ENCODE peak calls at places on chromosomes 12 and 14, in four cellular contexts. P is HFF-Myc, F is right atrium auricular region, G is testis. A is an unnamed sample.

GRCh38 chr14:68848253-68848652 is 55.4 kb upstream of the ZFP36L1 start:
- DNase-seq in G (no peak), P (no peak), F (no peak), A (no peak)

GRCh38 chr14:39034481-39035296 is 68.3 kb downstream of the SEC23A start:
- DNase-seq in F (no peak), G (no peak), P (no peak), A (no peak)

GRCh38 chr12:132560831-132561783 is 49.3 kb downstream of the LRCOL1 start:
- DNase-seq in F (no peak), G (peak; percentile 69), P (peak; percentile 32), A (peak; percentile 11)

GRCh38 chr14:103207404-103208072 is 84.3 kb downstream of the TNFAIP2 start:
- DNase-seq in F (no peak), G (peak; percentile 44), P (no peak), A (no peak)

GRCh38 chr12:121637231-121637914 is 11.0 kb downstream of the ORAI1 start:
- DNase-seq in P (no peak), F (no peak), G (no peak), A (no peak)

GRCh38 chr12:116065561-116065960 is 211.9 kb downstream of the MED13L start:
- DNase-seq in F (no peak), P (no peak), G (no peak), A (no peak)

GRCh38 chr12:26251600-26251999 is 56.2 kb downstream of the SSPN start:
- DNase-seq in G (peak; percentile 56), F (peak; percentile 93), P (no peak), A (no peak)

GRCh38 chr14:104897286-104898194 is 27.1 kb upstream of the PLD4 start:
- DNase-seq in F (no peak), G (no peak), P (no peak), A (no peak)

GRCh38 chr14:26255213-26255612 is 342.6 kb downstream of the NOVA1 start:
- DNase-seq in G (no peak), F (no peak), P (no peak), A (no peak)

GRCh38 chr12:10718279-10718821 is 4.8 kb downstream of the YBX3 start:
- DNase-seq in P (peak; percentile 41), G (peak; percentile 16), F (no peak), A (peak; percentile 52)

GRCh38 chr14:91367173-91368171 is 50.1 kb downstream of the CCDC88C start:
- DNase-seq in G (no peak), P (no peak), F (no peak), A (peak; percentile 79)

GRCh38 chr12:79561401-79562132 is 129.2 kb downstream of the PAWR start:
- DNase-seq in G (no peak), F (no peak), P (no peak), A (no peak)

GRCh38 chr12:46480724-46481123 is 108.2 kb upstream of the SLC38A2 start:
- DNase-seq in F (no peak), P (no peak), G (no peak), A (no peak)

GRCh38 chr12:62647586-62647985 is 181.0 kb downstream of the MON2 start:
- DNase-seq in G (no peak), P (no peak), F (no peak), A (no peak)

GRCh38 chr14:94591871-94592270 is 10.6 kb downstream of the SERPINA5 start:
- DNase-seq in G (no peak), P (no peak), F (no peak), A (no peak)

GRCh38 chr12:58774731-58775130 is 145.6 kb downstream of the LRIG3 start:
- DNase-seq in F (no peak), P (no peak), G (no peak), A (no peak)

GRCh38 chr12:52372216-52373154 is 5.2 kb upstream of the KRT85 start:
- DNase-seq in G (peak; percentile 91), F (peak; percentile 88), P (peak; percentile 47), A (peak; percentile 48)

GRCh38 chr12:94795520-94795919 is 145.2 kb upstream of the TMCC3 start:
- DNase-seq in F (no peak), G (no peak), P (peak; percentile 24), A (no peak)

GRCh38 chr12:121334513-121335343 is 17.5 kb downstream of the ANAPC5 start:
- DNase-seq in F (no peak), P (peak; percentile 55), G (peak; percentile 43), A (peak; percentile 29)

GRCh38 chr14:96178674-96179321 is 25.8 kb upstream of the BDKRB2 start:
- DNase-seq in F (no peak), G (no peak), P (no peak), A (no peak)

GRCh38 chr12:32115404-32116104 is 8.9 kb downstream of the BICD1 start:
- DNase-seq in F (peak; percentile 95), G (peak; percentile 57), P (peak; percentile 99), A (peak; percentile 96)

GRCh38 chr12:89213747-89214146 is 138.6 kb downstream of the DUSP6 start:
- DNase-seq in P (no peak), G (no peak), F (no peak), A (no peak)

GRCh38 chr14:45810152-45810872 is 557.3 kb upstream of the MIS18BP1 start:
- DNase-seq in F (no peak), P (no peak), G (no peak), A (no peak)

GRCh38 chr14:66284346-66284745 is 201.8 kb upstream of the CCDC196 start:
- DNase-seq in F (no peak), P (no peak), G (no peak), A (peak; percentile 2)

GRCh38 chr14:74599201-74599809 is 12.7 kb downstream of the LTBP2 start:
- DNase-seq in P (no peak), F (no peak), G (peak; percentile 52), A (no peak)

GRCh38 chr12:76144253-76144564 is 59.7 kb upstream of the NAP1L1 start:
- DNase-seq in G (peak; percentile 28), F (no peak), P (no peak), A (peak; percentile 44)

GRCh38 chr12:120720972-120721801 is 4.4 kb upstream of the ACADS start:
- DNase-seq in P (no peak), F (no peak), G (no peak), A (no peak)

GRCh38 chr12:3728686-3729085 is 24.2 kb downstream of the CRACR2A start:
- DNase-seq in G (no peak), P (no peak), F (no peak), A (no peak)

GRCh38 chr14:50122291-50122690 is 5.9 kb upstream of the VCPKMT start:
- DNase-seq in P (no peak), F (no peak), G (no peak), A (no peak)

GRCh38 chr12:89920866-89921265 is 212.2 kb upstream of the ATP2B1 start:
- DNase-seq in F (no peak), P (no peak), G (peak; percentile 18), A (no peak)

GRCh38 chr14:75418779-75419768 is 8.7 kb upstream of the JDP2 start:
- DNase-seq in P (no peak), F (no peak), G (peak; percentile 51), A (no peak)

GRCh38 chr12:69844836-69845235 is 19.8 kb downstream of the MYRFL start:
- DNase-seq in P (no peak), G (no peak), F (no peak), A (no peak)

GRCh38 chr12:124036117-124037109 is 63.4 kb downstream of the ZNF664 start:
- DNase-seq in F (peak; percentile 13), G (peak; percentile 61), P (no peak), A (no peak)

GRCh38 chr12:95918194-95918993 is 24.0 kb downstream of the CCDC38 start:
- DNase-seq in F (no peak), P (peak; percentile 27), G (peak; percentile 37), A (no peak)

GRCh38 chr12:130540376-130540775 is 175.7 kb downstream of the RIMBP2 start:
- DNase-seq in G (no peak), F (no peak), P (no peak), A (no peak)

GRCh38 chr12:98582093-98582492 is 11.4 kb upstream of the SLC25A3 start:
- DNase-seq in F (no peak), G (no peak), P (no peak), A (no peak)

GRCh38 chr12:124332068-124332672 is 37.3 kb downstream of the RFLNA start:
- DNase-seq in G (no peak), F (no peak), P (no peak), A (no peak)

GRCh38 chr12:119627019-119627643 is 33.6 kb downstream of the TMEM233 start:
- DNase-seq in G (no peak), P (no peak), F (no peak), A (no peak)

GRCh38 chr14:78172428-78172827 is 2.3 kb downstream of the NRXN3 start:
- DNase-seq in P (no peak), G (no peak), F (no peak), A (no peak)

GRCh38 chr14:78178071-78178470 is 7.9 kb downstream of the NRXN3 start:
- DNase-seq in F (no peak), G (no peak), P (no peak), A (no peak)

GRCh38 chr14:78170203-78170602 is at the start of gene NRXN3:
- DNase-seq in F (no peak), P (no peak), G (peak; percentile 69), A (no peak)

GRCh38 chr14:78175412-78175811 is 5.2 kb downstream of the NRXN3 start:
- DNase-seq in G (no peak), P (no peak), F (no peak), A (no peak)

DNA sequence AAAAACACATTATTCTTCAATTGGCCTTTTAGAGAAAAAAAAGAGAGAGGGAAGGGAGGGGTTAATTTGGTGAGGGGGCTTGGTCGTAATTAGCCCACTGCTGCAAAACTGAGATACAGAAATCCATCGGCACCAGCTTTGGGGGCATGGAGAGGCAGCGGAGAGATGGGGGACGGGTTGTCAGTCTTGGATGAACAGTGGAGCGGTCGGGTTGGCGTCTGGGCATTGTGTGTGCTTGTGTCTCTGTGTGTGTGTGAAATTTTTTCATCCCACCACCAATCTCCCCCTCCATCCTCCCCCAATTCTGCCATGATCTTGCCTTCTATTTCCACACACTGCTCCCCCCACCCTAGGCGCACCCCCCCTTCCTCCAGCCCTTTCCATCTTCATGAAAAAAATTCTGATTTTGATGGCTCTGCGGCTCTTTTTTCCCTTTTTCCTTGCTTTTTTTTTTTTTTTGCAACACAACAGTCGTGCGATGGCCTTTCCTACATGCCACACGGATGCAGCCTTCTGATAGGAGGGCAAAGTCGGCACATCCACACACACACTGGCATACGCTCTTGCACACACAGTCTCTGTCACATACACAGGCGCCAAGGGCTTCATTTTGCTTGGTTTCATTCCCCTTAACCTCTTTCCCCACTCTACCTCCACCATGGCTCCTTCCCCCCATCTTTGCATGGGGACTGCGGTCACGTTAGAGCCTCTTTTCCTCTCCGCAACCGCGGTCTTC is 3.3 kb downstream of the NRXN3 start:
- DNase-seq in P (no peak), G (no peak), F (no peak), A (no peak)
- TF ChIP-seq CTCF in P (no peak), G (no peak), F (no peak), A (no peak)

GRCh38 chr12:114355389-114356088 is 50.4 kb downstream of the TBX5 start:
- DNase-seq in P (no peak), G (peak; percentile 28), F (no peak), A (no peak)
- TF ChIP-seq CTCF in P (peak; percentile 33), G (no peak), F (peak; percentile 12), A (no peak)

GRCh38 chr12:17640615-17641014 is 449.4 kb downstream of the RERGL start:
- DNase-seq in G (no peak), F (no peak), P (no peak), A (no peak)

DNA sequence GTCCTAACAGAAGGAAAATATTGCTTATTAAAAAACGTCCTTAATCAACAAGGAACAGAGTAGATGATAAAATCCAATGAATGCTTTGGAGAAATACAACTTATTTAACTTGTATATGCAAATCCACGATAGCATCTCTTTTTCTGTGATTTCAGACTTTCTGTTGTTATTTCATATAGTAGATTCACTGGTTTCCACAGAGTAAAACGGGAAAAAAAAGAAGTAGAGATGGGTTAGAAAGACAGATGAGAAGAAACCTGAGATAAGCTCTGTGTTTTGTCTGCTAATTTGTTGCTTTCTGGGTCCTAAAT is 447.7 kb downstream of the RERGL start:
- DNase-seq in P (no peak), G (no peak), F (no peak), A (no peak)
- TF ChIP-seq CTCF in P (no peak), G (no peak), F (no peak), A (no peak)

GRCh38 chr14:54090274-54090673 is 133.6 kb upstream of the BMP4 start:
- DNase-seq in G (no peak), P (no peak), F (no peak), A (no peak)
- TF ChIP-seq CTCF in G (no peak), P (no peak), F (no peak), A (no peak)

A was measured in retinal pigment epithelial cell.